ENCODE peak calls at places on chromosomes 11 and 22, in six cellular contexts. M is heart left ventricle, G is stomach, L is gastrocnemius medialis, I is transverse colon, D is psoas muscle. H is an unnamed sample.
A peak's percentile ranks its signal among the peaks of the same experiment; 100 is the strongest.

GRCh38 chr22:39690901-39691620 is 120.5 kb downstream of the CACNA1I start:
- DNase-seq in M (no peak), G (no peak), L (no peak), I (no peak), D (no peak), H (no peak)

GRCh38 chr11:8224711-8225110 is 39.0 kb downstream of the LMO1 start:
- DNase-seq in M (no peak), G (no peak), L (no peak), I (no peak), D (no peak), H (no peak)

GRCh38 chr11:10108901-10109665 is 184.9 kb downstream of the SBF2 start:
- DNase-seq in M (peak; percentile 42), G (no peak), L (peak; percentile 37), I (no peak), D (no peak), H (peak; percentile 42)

GRCh38 chr11:117538731-117539130 is 211.1 kb downstream of the CEP164 start:
- DNase-seq in M (no peak), G (no peak), L (no peak), I (no peak), D (no peak), H (no peak)

GRCh38 chr11:126465573-126466287 is 110.2 kb downstream of the ST3GAL4 start:
- DNase-seq in M (no peak), G (peak; percentile 30), L (no peak), I (peak; percentile 68), D (no peak), H (no peak)

GRCh38 chr11:104129138-104129537 is 34.8 kb downstream of the PDGFD start:
- DNase-seq in M (no peak), G (no peak), L (no peak), I (no peak), D (no peak), H (no peak)

GRCh38 chr11:65477271-65478029 is 21.4 kb upstream of the MALAT1 start:
- DNase-seq in M (peak; percentile 98), G (peak; percentile 97), L (peak; percentile 97), I (peak; percentile 98), D (peak; percentile 99), H (no peak)

GRCh38 chr11:2796508-2797180 is 88.9 kb downstream of the CDKN1C start:
- DNase-seq in M (peak; percentile 12), G (no peak), L (no peak), I (peak; percentile 3), D (peak; percentile 47), H (no peak)

GRCh38 chr11:63847363-63847762 is 8.5 kb downstream of the MARK2 start:
- DNase-seq in M (no peak), G (peak; percentile 83), L (no peak), I (no peak), D (no peak), H (no peak)

GRCh38 chr11:61555978-61556377 is 24.9 kb downstream of the SYT7 start:
- DNase-seq in M (no peak), G (no peak), L (no peak), I (no peak), D (no peak), H (no peak)

GRCh38 chr11:112858289-112859023 is 102.8 kb upstream of the NCAM1 start:
- DNase-seq in M (no peak), G (no peak), L (no peak), I (no peak), D (no peak), H (no peak)

GRCh38 chr11:121032546-121032945 is 8.6 kb downstream of the TBCEL start:
- DNase-seq in M (no peak), G (no peak), L (no peak), I (no peak), D (no peak), H (no peak)

GRCh38 chr11:63212742-63213141 is 30.7 kb downstream of the SLC22A25 start:
- DNase-seq in M (no peak), G (no peak), L (no peak), I (no peak), D (no peak), H (no peak)

GRCh38 chr11:27291954-27292641 is 70.9 kb downstream of the CCDC34 start:
- DNase-seq in M (no peak), G (peak; percentile 43), L (no peak), I (peak; percentile 76), D (no peak), H (no peak)

GRCh38 chr11:65616575-65617001 is 1.0 kb downstream of the PCNX3 start:
- DNase-seq in M (no peak), G (no peak), L (no peak), I (no peak), D (no peak), H (no peak)

GRCh38 chr11:105357764-105358163 is 218.2 kb upstream of the CARD18 start:
- DNase-seq in M (no peak), G (no peak), L (no peak), I (no peak), D (no peak), H (peak; percentile 16)

GRCh38 chr11:25711008-25711407 is 620.9 kb upstream of the ANO3 start:
- DNase-seq in M (no peak), G (no peak), L (no peak), I (no peak), D (no peak), H (no peak)

GRCh38 chr22:44733426-44734106 is 18.8 kb upstream of the ARHGAP8 start:
- DNase-seq in M (no peak), G (no peak), L (no peak), I (no peak), D (no peak), H (no peak)

GRCh38 chr22:22609271-22609670 is 35.1 kb upstream of the GGTLC2 start:
- DNase-seq in M (no peak), G (no peak), L (no peak), I (no peak), D (no peak), H (no peak)

GRCh38 chr11:12675951-12676711 is 1.9 kb downstream of the TEAD1 start:
- DNase-seq in M (no peak), G (no peak), L (peak; percentile 30), I (no peak), D (no peak), H (no peak)

GRCh38 chr11:128341280-128341679 is 246.1 kb downstream of the ETS1 start:
- DNase-seq in M (no peak), G (no peak), L (no peak), I (no peak), D (no peak), H (no peak)

GRCh38 chr11:17500673-17501072 is 24.0 kb upstream of the ABCC8 start:
- DNase-seq in M (no peak), G (no peak), L (no peak), I (no peak), D (no peak), H (no peak)

GRCh38 chr11:17502630-17503029 is 26.0 kb upstream of the ABCC8 start:
- DNase-seq in M (no peak), G (no peak), L (no peak), I (no peak), D (no peak), H (no peak)

GRCh38 chr11:17498058-17498457 is 21.4 kb upstream of the ABCC8 start:
- DNase-seq in M (no peak), G (no peak), L (no peak), I (peak; percentile 21), D (no peak), H (no peak)

GRCh38 chr11:17496406-17496805 is 19.8 kb upstream of the ABCC8 start:
- DNase-seq in M (no peak), G (no peak), L (no peak), I (no peak), D (no peak), H (no peak)

GRCh38 chr11:17498475-17498874 is 21.8 kb upstream of the ABCC8 start:
- DNase-seq in M (no peak), G (no peak), L (no peak), I (no peak), D (no peak), H (no peak)
- TF ChIP-seq CTCF in M (no peak), G (no peak), L (no peak), I (no peak), D (peak; percentile 13), H (peak; percentile 31)

GRCh38 chr22:19559956-19560355 is 35.7 kb upstream of the CLDN5 start:
- DNase-seq in M (no peak), G (no peak), L (no peak), I (no peak), D (no peak), H (no peak)
- H3K4me3 ChIP-seq in M (no peak overlapping the region), G (no peak overlapping the region), L (no peak overlapping the region), I (no peak overlapping the region), D (no peak overlapping the region), H (no peak overlapping the region)

GRCh38 chr22:31616315-31616980 is 45.6 kb downstream of the PISD start:
- DNase-seq in M (no peak), G (no peak), L (no peak), I (no peak), D (no peak), H (no peak)

GRCh38 chr22:31620756-31621480 is 41.1 kb downstream of the PISD start:
- DNase-seq in M (no peak), G (no peak), L (no peak), I (no peak), D (no peak), H (no peak)

GRCh38 chr22:31619611-31620300 is 42.3 kb downstream of the PISD start:
- DNase-seq in M (no peak), G (no peak), L (no peak), I (no peak), D (no peak), H (no peak)

GRCh38 chr22:31618057-31618456 is 44.0 kb downstream of the PISD start:
- DNase-seq in M (no peak), G (no peak), L (no peak), I (no peak), D (no peak), H (no peak)

DNA sequence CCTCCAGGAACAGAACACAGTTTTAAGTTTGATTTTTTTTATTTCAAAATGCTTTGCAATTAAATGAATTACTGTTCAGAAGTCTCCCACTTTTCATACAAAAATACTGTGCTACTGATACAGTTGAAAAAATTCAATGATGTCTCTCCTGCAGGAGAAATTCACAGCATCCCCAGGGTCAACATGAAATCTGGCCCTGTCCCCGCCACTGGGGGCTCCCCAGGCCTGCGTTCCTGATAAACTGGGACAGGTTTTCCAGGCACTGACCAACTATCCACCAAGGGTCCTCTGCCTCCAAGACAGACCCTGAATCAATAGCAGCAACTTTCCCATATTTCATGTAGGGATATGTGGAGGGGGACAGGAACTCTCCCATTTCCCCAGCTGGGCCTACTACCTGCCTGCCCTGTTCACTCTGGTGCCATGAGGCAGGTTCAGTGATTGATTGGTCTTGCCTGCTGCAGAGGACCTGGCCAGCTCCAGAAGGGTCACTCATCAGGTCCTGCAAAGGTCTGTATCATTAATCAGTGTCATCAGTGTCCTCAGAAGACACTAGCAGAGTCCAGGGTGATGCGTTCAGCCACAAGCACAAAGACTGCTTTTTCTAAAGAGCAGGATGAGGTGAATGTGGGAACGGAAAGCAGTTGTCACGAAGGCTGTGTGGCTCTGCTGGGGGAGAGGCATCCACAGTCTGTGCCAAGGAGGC is 43.4 kb downstream of the PISD start:
- DNase-seq in M (no peak), G (no peak), L (no peak), I (no peak), D (no peak), H (no peak)
- TF ChIP-seq CTCF in M (no peak), G (no peak), L (no peak), I (no peak), D (no peak), H (no peak)

DNA sequence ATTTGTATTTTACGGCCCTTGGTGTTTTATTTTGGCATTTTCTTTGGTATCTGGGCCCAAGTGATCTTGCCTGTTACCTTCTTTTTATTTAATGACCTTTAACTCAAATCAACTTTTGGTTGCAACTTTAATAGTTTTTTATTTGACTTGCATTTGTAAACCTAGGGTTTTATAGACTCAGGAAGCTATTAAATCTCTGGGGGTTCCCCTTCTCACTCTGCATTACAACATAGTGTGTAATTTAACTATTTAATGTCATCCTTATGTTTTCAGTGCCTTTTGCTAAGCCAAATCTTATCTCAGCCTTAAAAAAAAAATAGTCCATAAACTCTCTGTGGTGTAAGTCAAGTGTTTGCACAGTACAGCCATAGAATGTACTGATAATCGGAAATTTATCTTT is 3.4 kb downstream of the FJX1 start:
- DNase-seq in M (no peak), G (no peak), L (no peak), I (no peak), D (no peak), H (no peak)
- H3K4me3 ChIP-seq in M (no peak overlapping the region), G (no peak overlapping the region), L (no peak overlapping the region), I (no peak overlapping the region), D (no peak overlapping the region), H (no peak overlapping the region)